ENCODE peak calls at places on chromosomes 16 and 17, in nine cellular contexts. J, D, L, G, C, R, I, P and A are unnamed samples.

GRCh38 chr17:74442291-74442669 is 10.4 kb downstream of the GPRC5C start:
- DNase-seq in J (no peak), D (no peak), L (no peak), G (no peak), C (no peak), R (no peak), I (no peak), P (no peak), A (no peak)

GRCh38 chr17:78378225-78379133 is at the start of gene PGS1:
- DNase-seq in J (peak; percentile 74), D (peak; percentile 97), L (peak; percentile 96), G (peak; percentile 64), C (peak; percentile 43), R (peak; percentile 66), I (peak; percentile 87), P (peak; percentile 80), A (peak; percentile 89)

GRCh38 chr17:51372345-51373004 is 112.1 kb downstream of the UTP18 start:
- DNase-seq in J (peak; percentile 93), D (no peak), L (no peak), G (no peak), C (no peak), R (peak; percentile 82), I (peak; percentile 8), P (peak; percentile 69), A (peak; percentile 34)

GRCh38 chr17:8018436-8018835 is 16.0 kb downstream of the GUCY2D start:
- DNase-seq in J (no peak), D (no peak), L (no peak), G (no peak), C (no peak), R (no peak), I (no peak), P (no peak), A (no peak)

GRCh38 chr16:85055503-85056210 is 28.1 kb downstream of the KIAA0513 start:
- DNase-seq in J (peak; percentile 82), D (peak; percentile 43), L (no peak), G (peak; percentile 66), C (no peak), R (no peak), I (peak; percentile 94), P (peak; percentile 26), A (no peak)

GRCh38 chr16:20799599-20799998 is 6.7 kb downstream of the ERI2 start:
- DNase-seq in J (no peak), D (no peak), L (no peak), G (no peak), C (peak; percentile 14), R (no peak), I (no peak), P (peak; percentile 35), A (no peak)

GRCh38 chr16:4330277-4330882 is 14.5 kb downstream of the GLIS2 start:
- DNase-seq in J (no peak), D (peak; percentile 94), L (peak; percentile 94), G (peak; percentile 74), C (peak; percentile 16), R (peak; percentile 34), I (peak; percentile 76), P (peak; percentile 64), A (peak; percentile 91)

GRCh38 chr17:79979201-79979840 is 56.4 kb downstream of the TBC1D16 start:
- DNase-seq in J (no peak), D (peak; percentile 15), L (peak; percentile 79), G (no peak), C (no peak), R (no peak), I (no peak), P (no peak), A (no peak)

GRCh38 chr17:52395308-52395707 is 236.8 kb upstream of the CA10 start:
- DNase-seq in J (no peak), D (peak; percentile 21), L (no peak), G (no peak), C (no peak), R (no peak), I (no peak), P (no peak), A (no peak)

GRCh38 chr16:50644245-50644644 is 36.9 kb downstream of the SNX20 start:
- DNase-seq in J (no peak), D (no peak), L (no peak), G (no peak), C (no peak), R (no peak), I (no peak), P (no peak), A (no peak)

GRCh38 chr16:87297918-87298631 is 19.1 kb downstream of the C16orf95 start:
- DNase-seq in J (no peak), D (peak; percentile 73), L (no peak), G (no peak), C (peak; percentile 23), R (no peak), I (peak; percentile 50), P (peak; percentile 8), A (no peak)

GRCh38 chr16:51392651-51393187 is 241.6 kb upstream of the SALL1 start:
- DNase-seq in J (peak; percentile 25), D (no peak), L (peak; percentile 85), G (no peak), C (no peak), R (no peak), I (no peak), P (peak; percentile 13), A (no peak)

GRCh38 chr16:24118126-24118821 is 137.9 kb upstream of the CACNG3 start:
- DNase-seq in J (no peak), D (no peak), L (no peak), G (no peak), C (no peak), R (no peak), I (no peak), P (no peak), A (no peak)

GRCh38 chr16:48444574-48444973 is 59.4 kb upstream of the SIAH1 start:
- DNase-seq in J (no peak), D (no peak), L (no peak), G (no peak), C (no peak), R (no peak), I (no peak), P (peak; percentile 85), A (no peak)

GRCh38 chr17:21089145-21089544 is 37.6 kb upstream of the DHRS7B start:
- DNase-seq in J (no peak), D (no peak), L (no peak), G (no peak), C (no peak), R (no peak), I (no peak), P (peak; percentile 82), A (no peak)

GRCh38 chr17:13135496-13135895 is 117.7 kb upstream of the ELAC2 start:
- DNase-seq in J (no peak), D (no peak), L (no peak), G (no peak), C (no peak), R (no peak), I (no peak), P (no peak), A (no peak)

GRCh38 chr17:77445908-77446535 is 305.3 kb downstream of the SEC14L1 start:
- DNase-seq in J (no peak), D (no peak), L (no peak), G (no peak), C (no peak), R (no peak), I (peak; percentile 81), P (no peak), A (no peak)

GRCh38 chr17:51435641-51436091 is 175.3 kb downstream of the UTP18 start:
- DNase-seq in J (peak; percentile 65), D (peak; percentile 66), L (no peak), G (no peak), C (peak; percentile 75), R (no peak), I (peak; percentile 25), P (peak; percentile 25), A (peak; percentile 16)

GRCh38 chr17:52154466-52154865 is 4.0 kb downstream of the CA10 start:
- DNase-seq in J (no peak), D (no peak), L (no peak), G (no peak), C (no peak), R (no peak), I (no peak), P (no peak), A (no peak)

GRCh38 chr17:38568845-38569510 is 36.8 kb downstream of the SRCIN1 start:
- DNase-seq in J (peak; percentile 93), D (peak; percentile 65), L (no peak), G (no peak), C (no peak), R (peak; percentile 41), I (no peak), P (no peak), A (no peak)

GRCh38 chr16:54370653-54371052 is 84.1 kb upstream of the IRX3 start:
- DNase-seq in J (no peak), D (no peak), L (peak; percentile 46), G (no peak), C (no peak), R (no peak), I (no peak), P (no peak), A (no peak)

GRCh38 chr16:22190169-22191088 is 15.6 kb upstream of the EEF2K start:
- DNase-seq in J (peak; percentile 100), D (peak; percentile 92), L (peak; percentile 100), G (peak; percentile 100), C (peak; percentile 88), R (peak; percentile 99), I (peak; percentile 100), P (peak; percentile 99), A (peak; percentile 88)

GRCh38 chr16:73683804-73684203 is 612.8 kb upstream of the PSMD7 start:
- DNase-seq in J (no peak), D (no peak), L (no peak), G (no peak), C (no peak), R (no peak), I (no peak), P (no peak), A (no peak)

GRCh38 chr17:74608511-74608910 is 15.0 kb downstream of the CD300E start:
- DNase-seq in J (no peak), D (no peak), L (peak; percentile 64), G (no peak), C (no peak), R (no peak), I (no peak), P (no peak), A (no peak)

GRCh38 chr17:62652251-62653001 is 25.0 kb downstream of the MRC2 start:
- DNase-seq in J (no peak), D (peak; percentile 88), L (no peak), G (peak; percentile 50), C (no peak), R (no peak), I (peak; percentile 19), P (peak; percentile 87), A (peak; percentile 55)

GRCh38 chr17:63838586-63839184 is 3.8 kb downstream of the SMARCD2 start:
- DNase-seq in J (peak; percentile 85), D (no peak), L (peak; percentile 99), G (peak; percentile 96), C (no peak), R (peak; percentile 59), I (no peak), P (no peak), A (peak; percentile 50)

GRCh38 chr17:46771601-46772012 is 46.9 kb downstream of the WNT3 start:
- DNase-seq in J (no peak), D (peak; percentile 92), L (no peak), G (no peak), C (no peak), R (no peak), I (no peak), P (peak; percentile 44), A (peak; percentile 63)

GRCh38 chr16:55832788-55833583 is at the start of gene CES1:
- DNase-seq in J (no peak), D (no peak), L (peak; percentile 92), G (peak; percentile 35), C (no peak), R (no peak), I (no peak), P (no peak), A (no peak)

GRCh38 chr16:70749681-70750601 is 51.0 kb downstream of the VAC14 start:
- DNase-seq in J (no peak), D (peak; percentile 51), L (no peak), G (no peak), C (no peak), R (no peak), I (no peak), P (no peak), A (peak; percentile 64)